ENCODE peak calls at places on chromosomes 1 and 21, in six cellular contexts. One of them, this sample, is unnamed. For H3K27me3 and H3K79me1, the result is how much of the 10 kb centered on the place peaks cover.

GRCh38 chr1:40855513-40855912 is 6.7 kb downstream of the CITED4 start:
- DNase-seq in neuronal stem cell: no peak
- DNase-seq in mesendoderm: peak
- DNase-seq in H1: no peak
- DNase-seq in IMR-90: no peak
- DNase-seq in H9: peak
- DNase-seq in this sample: no peak

GRCh38 chr1:19003371-19004290 is 47.2 kb upstream of the IFFO2 start:
- DNase-seq in neuronal stem cell: no peak
- DNase-seq in mesendoderm: no peak
- DNase-seq in H1: no peak
- DNase-seq in IMR-90: peak
- DNase-seq in H9: no peak
- DNase-seq in this sample: no peak

GRCh38 chr21:42202321-42202720 is 16.6 kb upstream of the ABCG1 start:
- DNase-seq in neuronal stem cell: no peak
- DNase-seq in mesendoderm: no peak
- DNase-seq in H1: no peak
- DNase-seq in IMR-90: no peak
- DNase-seq in H9: no peak
- DNase-seq in this sample: no peak

GRCh38 chr1:53619088-53619810 is 119.7 kb downstream of the GLIS1 start:
- DNase-seq in neuronal stem cell: no peak
- DNase-seq in mesendoderm: no peak
- DNase-seq in H1: no peak
- DNase-seq in IMR-90: no peak
- DNase-seq in H9: peak
- DNase-seq in this sample: no peak

GRCh38 chr1:26237230-26237966 is 3.4 kb downstream of the CEP85 start:
- DNase-seq in neuronal stem cell: no peak
- DNase-seq in mesendoderm: no peak
- DNase-seq in H1: no peak
- DNase-seq in IMR-90: peak
- DNase-seq in H9: no peak
- DNase-seq in this sample: peak

GRCh38 chr1:227891955-227892871 is 55.5 kb downstream of the WNT9A start:
- DNase-seq in neuronal stem cell: no peak
- DNase-seq in mesendoderm: peak
- DNase-seq in H1: no peak
- DNase-seq in IMR-90: no peak
- DNase-seq in H9: peak
- DNase-seq in this sample: no peak

GRCh38 chr1:18539171-18539570 is 58.4 kb downstream of the KLHDC7A start:
- DNase-seq in neuronal stem cell: no peak
- DNase-seq in mesendoderm: no peak
- DNase-seq in H1: no peak
- DNase-seq in IMR-90: no peak
- DNase-seq in H9: peak
- DNase-seq in this sample: no peak

GRCh38 chr1:97806996-97807395 is 113.8 kb downstream of the DPYD start:
- DNase-seq in neuronal stem cell: no peak
- DNase-seq in mesendoderm: no peak
- DNase-seq in H1: no peak
- DNase-seq in IMR-90: no peak
- DNase-seq in H9: no peak
- DNase-seq in this sample: no peak

GRCh38 chr1:92762355-92762754 is 22.6 kb downstream of the EVI5 start:
- DNase-seq in neuronal stem cell: no peak
- DNase-seq in mesendoderm: no peak
- DNase-seq in H1: no peak
- DNase-seq in IMR-90: no peak
- DNase-seq in H9: no peak
- DNase-seq in this sample: no peak

GRCh38 chr21:38511662-38512243 is 13.5 kb upstream of the ERG start:
- DNase-seq in neuronal stem cell: no peak
- DNase-seq in mesendoderm: no peak
- DNase-seq in H1: no peak
- DNase-seq in IMR-90: no peak
- DNase-seq in H9: no peak
- DNase-seq in this sample: no peak

GRCh38 chr1:43382027-43382771 is 7.4 kb downstream of the MED8 start:
- DNase-seq in neuronal stem cell: no peak
- DNase-seq in mesendoderm: no peak
- DNase-seq in H1: no peak
- DNase-seq in IMR-90: no peak
- DNase-seq in H9: no peak
- DNase-seq in this sample: no peak

GRCh38 chr1:15137807-15138206 is 15.7 kb upstream of the TMEM51 start:
- DNase-seq in neuronal stem cell: no peak
- DNase-seq in mesendoderm: no peak
- DNase-seq in H1: no peak
- DNase-seq in IMR-90: no peak
- DNase-seq in H9: no peak
- DNase-seq in this sample: no peak

GRCh38 chr1:15146142-15146541 is 7.4 kb upstream of the TMEM51 start:
- DNase-seq in neuronal stem cell: no peak
- DNase-seq in mesendoderm: no peak
- DNase-seq in H1: no peak
- DNase-seq in IMR-90: no peak
- DNase-seq in H9: no peak
- DNase-seq in this sample: no peak

GRCh38 chr1:15145327-15145726 is 8.2 kb upstream of the TMEM51 start:
- DNase-seq in neuronal stem cell: no peak
- DNase-seq in mesendoderm: no peak
- DNase-seq in H1: no peak
- DNase-seq in IMR-90: no peak
- DNase-seq in H9: no peak
- DNase-seq in this sample: no peak

GRCh38 chr1:15139654-15140350 is 13.7 kb upstream of the TMEM51 start:
- DNase-seq in neuronal stem cell: no peak
- DNase-seq in mesendoderm: peak
- DNase-seq in H1: no peak
- DNase-seq in IMR-90: peak
- DNase-seq in H9: peak
- DNase-seq in this sample: peak

DNA sequence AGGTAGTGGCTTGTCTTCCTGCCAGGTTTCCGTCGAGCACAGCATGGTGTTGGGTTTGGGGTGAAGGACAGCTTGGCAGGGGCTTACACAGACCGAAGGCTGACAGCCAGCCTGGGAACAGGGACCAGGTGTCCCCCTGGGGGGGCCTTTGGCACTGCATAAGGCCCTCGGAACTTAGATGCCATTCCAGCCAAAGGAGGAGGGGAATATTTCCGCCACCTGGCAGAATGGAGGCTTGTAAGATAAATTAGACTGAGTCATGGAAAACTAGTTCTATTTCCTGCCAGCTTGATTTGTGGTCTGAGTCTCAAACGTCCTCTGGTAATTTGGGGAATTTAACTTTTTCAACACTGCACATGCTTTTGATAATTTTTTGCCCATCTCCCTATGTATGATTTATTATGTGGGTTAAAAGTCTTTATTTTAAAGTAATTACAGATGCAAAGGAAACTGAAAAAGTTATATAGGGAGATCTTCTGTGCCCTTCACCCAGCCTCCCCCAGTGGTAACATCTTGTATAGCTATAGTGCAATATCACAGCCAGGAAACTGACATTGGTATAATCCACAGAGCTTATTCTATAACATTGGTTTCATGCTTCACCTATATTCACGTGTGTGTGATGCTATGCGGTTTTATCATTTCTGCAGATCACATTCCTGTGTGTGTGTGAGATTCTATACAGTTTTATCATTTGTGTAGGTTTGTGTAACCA is 11.5 kb upstream of the TMEM51 start:
- DNase-seq in neuronal stem cell: no peak
- DNase-seq in mesendoderm: no peak
- DNase-seq in H1: no peak
- DNase-seq in IMR-90: peak
- DNase-seq in H9: no peak
- DNase-seq in this sample: peak
- H3K27ac ChIP-seq in neuronal stem cell: no peak
- H3K27ac ChIP-seq in mesendoderm: no peak
- H3K27ac ChIP-seq in H1: no peak
- H3K27ac ChIP-seq in IMR-90: no peak
- H3K27ac ChIP-seq in H9: no peak
- H3K27ac ChIP-seq in this sample: no peak

DNA sequence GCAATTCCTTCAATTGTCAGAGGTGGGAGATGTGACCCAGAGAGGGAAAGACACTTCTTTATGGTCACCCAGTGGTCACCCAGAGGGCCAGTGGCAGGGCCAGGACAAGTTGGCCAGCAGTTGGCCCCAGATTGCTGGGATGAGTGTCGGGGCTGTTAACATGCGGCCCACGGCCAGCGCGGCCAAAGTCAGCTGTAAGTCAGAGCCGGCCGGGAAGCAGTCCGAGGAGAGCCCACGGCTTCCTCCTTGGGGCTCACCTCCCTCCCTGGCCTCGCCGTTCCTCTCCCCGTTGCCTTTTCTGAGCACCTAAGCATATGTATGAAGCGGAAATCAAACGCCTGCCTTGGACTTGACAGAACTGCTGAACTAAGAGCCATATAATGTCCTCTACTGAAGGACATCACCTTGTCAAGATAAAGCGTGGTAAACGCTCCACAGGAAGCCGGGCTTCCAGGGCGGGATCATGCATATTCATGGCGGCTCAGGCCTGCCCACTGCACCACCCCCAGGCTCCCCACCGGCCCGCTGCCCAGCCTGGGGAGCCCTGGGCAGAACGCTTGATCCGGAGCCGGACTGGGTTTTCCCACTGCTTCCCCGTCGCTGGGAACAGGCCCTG is 245.4 kb upstream of the POU3F1 start:
- DNase-seq in neuronal stem cell: no peak
- DNase-seq in mesendoderm: peak
- DNase-seq in H1: no peak
- DNase-seq in IMR-90: no peak
- DNase-seq in H9: peak
- DNase-seq in this sample: no peak
- H3K27me3 ChIP-seq in neuronal stem cell: under half
- H3K27me3 ChIP-seq in mesendoderm: under half
- H3K27me3 ChIP-seq in H1: under half
- H3K27me3 ChIP-seq in IMR-90: under half
- H3K27me3 ChIP-seq in H9: under half
- H3K27me3 ChIP-seq in this sample: under half

GRCh38 chr1:164772635-164773034 is 213.7 kb downstream of the PBX1 start:
- DNase-seq in neuronal stem cell: no peak
- DNase-seq in mesendoderm: peak
- DNase-seq in H1: no peak
- DNase-seq in IMR-90: peak
- DNase-seq in H9: no peak
- DNase-seq in this sample: peak

GRCh38 chr1:164771001-164771550 is 212.1 kb downstream of the PBX1 start:
- DNase-seq in neuronal stem cell: no peak
- DNase-seq in mesendoderm: no peak
- DNase-seq in H1: no peak
- DNase-seq in IMR-90: peak
- DNase-seq in H9: no peak
- DNase-seq in this sample: no peak

GRCh38 chr1:164770149-164770529 is 211.2 kb downstream of the PBX1 start:
- DNase-seq in neuronal stem cell: no peak
- DNase-seq in mesendoderm: no peak
- DNase-seq in H1: no peak
- DNase-seq in IMR-90: no peak
- DNase-seq in H9: no peak
- DNase-seq in this sample: no peak

GRCh38 chr1:164773146-164773545 is 214.2 kb downstream of the PBX1 start:
- DNase-seq in neuronal stem cell: no peak
- DNase-seq in mesendoderm: no peak
- DNase-seq in H1: no peak
- DNase-seq in IMR-90: no peak
- DNase-seq in H9: no peak
- DNase-seq in this sample: no peak

DNA sequence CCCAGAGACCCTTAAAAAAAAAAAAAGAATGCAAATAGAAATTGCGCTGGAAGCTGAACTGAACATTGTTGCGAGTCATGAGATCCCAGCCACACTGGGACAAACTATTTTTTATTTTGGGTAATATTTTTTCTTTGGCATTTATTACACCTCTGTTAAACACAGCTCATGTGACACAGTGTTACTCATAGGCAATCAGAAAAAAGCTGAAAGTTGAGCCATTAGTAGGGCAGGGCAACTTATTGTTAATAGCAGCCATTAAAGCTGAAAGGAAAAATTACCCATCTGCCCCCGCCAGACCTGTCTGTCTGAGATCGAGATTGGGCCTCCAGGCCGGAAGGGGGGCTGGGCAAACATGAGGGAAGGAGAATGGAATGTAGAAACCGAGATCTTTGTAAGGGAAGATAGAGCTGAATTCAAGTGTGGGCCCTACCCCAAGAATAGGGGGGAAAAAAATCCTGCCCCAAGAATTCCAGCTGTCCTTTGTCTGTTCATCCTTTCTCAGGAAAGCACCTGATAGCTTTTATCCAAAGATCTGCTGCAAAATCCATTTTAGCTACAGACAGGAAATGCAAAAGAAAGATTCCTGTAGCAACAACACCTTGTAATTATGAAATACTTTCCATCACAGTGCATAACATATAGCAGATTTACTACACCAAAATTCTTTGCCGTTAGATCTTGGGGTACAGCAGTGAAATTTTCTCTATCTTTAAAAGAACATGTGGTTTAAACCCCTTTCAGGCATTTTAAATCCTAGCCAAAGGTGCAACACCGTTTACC is 212.8 kb downstream of the PBX1 start:
- DNase-seq in neuronal stem cell: no peak
- DNase-seq in mesendoderm: peak
- DNase-seq in H1: no peak
- DNase-seq in IMR-90: peak
- DNase-seq in H9: no peak
- DNase-seq in this sample: peak
- H3K79me1 ChIP-seq in neuronal stem cell: under half
- H3K79me1 ChIP-seq in mesendoderm: under half
- H3K79me1 ChIP-seq in H1: under half
- H3K79me1 ChIP-seq in IMR-90: under half
- H3K79me1 ChIP-seq in H9: under half
- H3K79me1 ChIP-seq in this sample: under half

GRCh38 chr1:20600156-20600555 is 11.3 kb downstream of the CDA start:
- DNase-seq in neuronal stem cell: no peak
- DNase-seq in mesendoderm: no peak
- DNase-seq in H1: no peak
- DNase-seq in IMR-90: no peak
- DNase-seq in H9: no peak
- DNase-seq in this sample: no peak

GRCh38 chr1:20604678-20605077 is 15.8 kb downstream of the CDA start:
- DNase-seq in neuronal stem cell: no peak
- DNase-seq in mesendoderm: no peak
- DNase-seq in H1: no peak
- DNase-seq in IMR-90: peak
- DNase-seq in H9: no peak
- DNase-seq in this sample: no peak

GRCh38 chr1:20603473-20604464 is 14.9 kb downstream of the CDA start:
- DNase-seq in neuronal stem cell: no peak
- DNase-seq in mesendoderm: no peak
- DNase-seq in H1: no peak
- DNase-seq in IMR-90: peak
- DNase-seq in H9: no peak
- DNase-seq in this sample: peak

GRCh38 chr1:20601123-20601825 is 12.4 kb downstream of the CDA start:
- DNase-seq in neuronal stem cell: no peak
- DNase-seq in mesendoderm: no peak
- DNase-seq in H1: no peak
- DNase-seq in IMR-90: peak
- DNase-seq in H9: no peak
- DNase-seq in this sample: no peak

GRCh38 chr1:20602851-20603450 is 14.1 kb downstream of the CDA start:
- DNase-seq in neuronal stem cell: no peak
- DNase-seq in mesendoderm: no peak
- DNase-seq in H1: no peak
- DNase-seq in IMR-90: peak
- DNase-seq in H9: no peak
- DNase-seq in this sample: no peak
- H3K27ac ChIP-seq in neuronal stem cell: no peak
- H3K27ac ChIP-seq in mesendoderm: no peak
- H3K27ac ChIP-seq in H1: no peak
- H3K27ac ChIP-seq in IMR-90: peak
- H3K27ac ChIP-seq in H9: no peak
- H3K27ac ChIP-seq in this sample: no peak